ENCODE peak calls at places on chromosomes 13 and 19, in six cellular contexts. S is EL, W is AG08396, Y is left cardiac atrium, U is anterior cingulate cortex, C is AG10803. P is an unnamed sample.

GRCh38 chr19:8490873-8491272 is 11.6 kb downstream of the PRAM1 start:
- DNase-seq in C (no peak), S (no peak), U (no peak), W (no peak), Y (no peak), P (no peak)

GRCh38 chr19:18227781-18228271 is 1.6 kb upstream of the PDE4C start:
- DNase-seq in C (no peak), Y (no peak), W (no peak), S (no peak), U (no peak), P (no peak)

GRCh38 chr13:21436582-21436981 is 22.5 kb downstream of the ZDHHC20 start:
- DNase-seq in S (no peak), W (no peak), U (no peak), Y (no peak), C (no peak), P (no peak)

GRCh38 chr19:14375055-14375581 is 6.1 kb upstream of the ADGRE5 start:
- DNase-seq in S (no peak), Y (peak), U (no peak), C (no peak), W (no peak), P (no peak)

GRCh38 chr19:39351537-39352037 is 9.4 kb downstream of the SAMD4B start:
- DNase-seq in S (peak), U (peak), C (peak), Y (no peak), W (peak), P (no peak)

GRCh38 chr19:9043524-9043923 is 33.3 kb upstream of the MUC16 start:
- DNase-seq in S (no peak), C (no peak), W (no peak), Y (no peak), U (no peak), P (no peak)

GRCh38 chr19:17244618-17245534 is 843 bp downstream of the NR2F6 start:
- DNase-seq in S (no peak), W (peak), Y (peak), C (no peak), U (no peak), P (peak)

GRCh38 chr13:82136880-82137279 is 1745.4 kb downstream of the SLITRK1 start:
- DNase-seq in U (no peak), Y (no peak), S (peak), W (no peak), C (no peak), P (no peak)

GRCh38 chr13:105426454-105426853 is 1109.0 kb downstream of the EFNB2 start:
- DNase-seq in C (no peak), Y (no peak), U (no peak), W (no peak), S (no peak), P (no peak)

GRCh38 chr19:419721-420515 is 11.0 kb upstream of the C2CD4C start:
- DNase-seq in S (no peak), C (no peak), U (no peak), W (no peak), Y (peak), P (no peak)

GRCh38 chr19:1874554-1875185 is 10.6 kb downstream of the ABHD17A start:
- DNase-seq in U (no peak), S (peak), C (no peak), Y (no peak), W (no peak), P (no peak)

GRCh38 chr13:113140677-113141590 is 17.5 kb upstream of the PROZ start:
- DNase-seq in Y (no peak), S (no peak), C (no peak), U (no peak), W (no peak), P (no peak)

P was measured in amygdala.